ENCODE peak calls at places on chromosomes 4 and X, in seven cellular contexts. Z, R, U, P, S, E and L are unnamed samples.

GRCh38 chr4:143397887-143398286 is 61.2 kb downstream of the GAB1 start:
- DNase-seq in Z (no peak), R (no peak), U (peak), P (no peak), S (no peak), E (no peak), L (no peak)

GRCh38 chr4:6779667-6780565 is 2.6 kb upstream of the KIAA0232 start:
- DNase-seq in Z (peak), R (no peak), U (peak), P (no peak), S (no peak), E (no peak), L (no peak)

GRCh38 chr4:42066402-42066801 is 76.1 kb downstream of the SLC30A9 start:
- DNase-seq in Z (no peak), R (no peak), U (no peak), P (no peak), S (no peak), E (no peak), L (no peak)

GRCh38 chr4:40149960-40150385 is 46.9 kb upstream of the RHOH start:
- DNase-seq in Z (peak), R (no peak), U (peak), P (peak), S (peak), E (peak), L (peak)

GRCh38 chr4:34105311-34105710 is 2139.0 kb downstream of the ARAP2 start:
- DNase-seq in Z (no peak), R (no peak), U (no peak), P (no peak), S (no peak), E (no peak), L (no peak)

GRCh38 chr4:156475322-156475721 is 496.3 kb downstream of the PDGFC start:
- DNase-seq in Z (no peak), R (no peak), U (peak), P (no peak), S (no peak), E (no peak), L (no peak)

GRCh38 chr4:1031956-1032795 is 20.8 kb downstream of the FGFRL1 start:
- DNase-seq in Z (no peak), R (no peak), U (no peak), P (no peak), S (peak), E (no peak), L (no peak)

GRCh38 chr4:73726000-73726399 is 14.4 kb upstream of the CXCL8 start:
- DNase-seq in Z (no peak), R (no peak), U (peak), P (no peak), S (peak), E (no peak), L (no peak)

GRCh38 chr4:146347822-146348221 is 133.5 kb downstream of the REELD1 start:
- DNase-seq in Z (no peak), R (no peak), U (no peak), P (no peak), S (no peak), E (no peak), L (no peak)

GRCh38 chr4:76867880-76868655 is 29.9 kb downstream of the SOWAHB start:
- DNase-seq in Z (no peak), R (no peak), U (no peak), P (no peak), S (no peak), E (peak), L (no peak)

GRCh38 chr4:3257691-3258482 is 8.9 kb downstream of the MSANTD1 start:
- DNase-seq in Z (no peak), R (peak), U (peak), P (no peak), S (no peak), E (no peak), L (peak)

GRCh38 chrX:68931345-68931744 is 102.5 kb downstream of the EFNB1 start:
- DNase-seq in Z (no peak), R (no peak), U (no peak), P (no peak), S (no peak), E (no peak), L (no peak)

GRCh38 chrX:39642071-39642470 is 455.7 kb downstream of the BCOR start:
- DNase-seq in Z (peak), R (no peak), U (no peak), P (no peak), S (no peak), E (no peak), L (no peak)

GRCh38 chr4:180694875-180695274 is 1548.3 kb upstream of the TENM3 start:
- DNase-seq in Z (no peak), R (no peak), U (no peak), P (no peak), S (no peak), E (no peak), L (no peak)

GRCh38 chr4:23068756-23069155 is 376.0 kb downstream of the GBA3 start:
- DNase-seq in Z (no peak), R (no peak), U (no peak), P (no peak), S (no peak), E (no peak), L (no peak)

GRCh38 chrX:16836371-16836770 is 33.8 kb downstream of the RBBP7 start:
- DNase-seq in Z (peak), R (no peak), U (peak), P (no peak), S (peak), E (no peak), L (peak)

GRCh38 chrX:41145920-41146608 is 60.8 kb downstream of the USP9X start:
- DNase-seq in Z (no peak), R (no peak), U (peak), P (no peak), S (no peak), E (no peak), L (no peak)

GRCh38 chr4:2484993-2485392 is 16.1 kb downstream of the RNF4 start:
- DNase-seq in Z (no peak), R (no peak), U (no peak), P (peak), S (no peak), E (no peak), L (peak)

GRCh38 chrX:22134681-22135080 is 102.6 kb downstream of the PHEX start:
- DNase-seq in Z (no peak), R (no peak), U (peak), P (no peak), S (peak), E (peak), L (no peak)

GRCh38 chrX:129781134-129782014 is 1.6 kb downstream of the SASH3 start:
- DNase-seq in Z (no peak), R (no peak), U (no peak), P (peak), S (no peak), E (no peak), L (no peak)

GRCh38 chrX:77918568-77918967 is 8.1 kb downstream of the ATP7A start:
- DNase-seq in Z (no peak), R (no peak), U (peak), P (no peak), S (no peak), E (no peak), L (peak)

GRCh38 chrX:22351966-22352365 is 79.3 kb downstream of the CBLL2 start:
- DNase-seq in Z (no peak), R (no peak), U (no peak), P (no peak), S (no peak), E (no peak), L (no peak)

GRCh38 chr4:6568689-6569332 is 6.2 kb upstream of the MAN2B2 start:
- DNase-seq in Z (no peak), R (no peak), U (peak), P (no peak), S (no peak), E (no peak), L (no peak)

GRCh38 chr4:82124365-82124764 is 249.4 kb downstream of the HNRNPD start:
- DNase-seq in Z (no peak), R (no peak), U (no peak), P (no peak), S (no peak), E (peak), L (no peak)

GRCh38 chr4:59517007-59517406 is 1683.1 kb upstream of the ADGRL3 start:
- DNase-seq in Z (no peak), R (no peak), U (no peak), P (no peak), S (no peak), E (no peak), L (no peak)

GRCh38 chr4:54687887-54688841 is 30.4 kb downstream of the KIT start:
- DNase-seq in Z (no peak), R (no peak), U (peak), P (no peak), S (no peak), E (no peak), L (no peak)

GRCh38 chr4:159757471-159757870 is 654.6 kb downstream of the RAPGEF2 start:
- DNase-seq in Z (no peak), R (no peak), U (no peak), P (no peak), S (no peak), E (no peak), L (no peak)

GRCh38 chr4:86910369-86910768 is 18.1 kb upstream of the C4orf36 start:
- DNase-seq in Z (no peak), R (no peak), U (no peak), P (no peak), S (no peak), E (no peak), L (no peak)
- TF ChIP-seq CTCF in Z (no peak), R (no peak), U (no peak), P (no peak), S (no peak), E (no peak), L (no peak)

GRCh38 chr4:185128272-185129119 is 14.6 kb upstream of the SLC25A4 start:
- DNase-seq in Z (peak), R (no peak), U (no peak), P (no peak), S (peak), E (no peak), L (peak)
- TF ChIP-seq CTCF in Z (peak), R (no peak), U (no peak), P (no peak), S (no peak), E (no peak), L (peak)

DNA sequence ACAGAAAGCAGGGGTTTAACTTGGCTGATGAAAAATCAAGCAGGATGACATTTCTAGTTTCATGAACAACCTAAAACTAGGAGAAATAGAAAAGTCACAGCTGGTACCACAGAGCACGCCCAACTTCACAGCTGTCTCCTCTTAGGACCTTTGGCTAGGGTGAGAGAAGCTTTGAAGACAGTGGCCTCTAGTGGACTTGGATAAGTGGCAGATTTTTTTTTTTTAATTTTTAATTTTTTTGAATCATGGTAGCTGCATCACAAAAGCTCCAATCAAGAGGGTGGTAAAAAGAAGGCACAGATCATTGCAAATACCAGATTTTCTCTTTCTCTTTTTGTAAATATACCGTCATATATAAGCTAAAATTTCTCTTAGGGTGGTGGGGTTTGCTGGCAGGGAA is 20.2 kb upstream of the MAP3K15 start:
- DNase-seq in Z (peak), R (no peak), U (peak), P (no peak), S (peak), E (no peak), L (peak)
- TF ChIP-seq CTCF in Z (peak), R (no peak), U (peak), P (no peak), S (peak), E (peak), L (peak)

DNA sequence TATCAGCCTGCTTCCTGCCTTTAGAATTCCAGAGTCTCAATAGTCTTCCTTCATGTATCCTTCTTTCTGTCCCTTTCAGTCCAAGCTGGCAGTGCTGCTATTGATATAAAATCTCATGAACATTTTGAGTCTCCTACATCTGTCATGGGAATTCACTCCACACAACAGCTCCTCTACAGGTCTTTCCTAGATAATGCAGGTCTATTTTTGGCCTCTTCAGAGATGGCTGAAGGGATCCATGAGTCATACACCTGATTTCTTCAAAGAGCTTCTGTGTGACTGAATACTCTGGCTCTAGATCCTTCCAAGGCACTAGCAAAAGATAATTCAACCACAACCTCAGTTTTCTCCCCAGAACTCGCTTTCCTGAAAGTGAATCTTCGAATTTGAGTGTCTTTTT is 115.4 kb downstream of the STPG2 start:
- DNase-seq in Z (peak), R (no peak), U (no peak), P (no peak), S (peak), E (no peak), L (no peak)
- TF ChIP-seq CTCF in Z (no peak), R (no peak), U (no peak), P (no peak), S (no peak), E (no peak), L (no peak)

GRCh38 chr4:155207534-155208257 is 740 bp upstream of the NPY2R start:
- DNase-seq in Z (peak), R (no peak), U (no peak), P (no peak), S (peak), E (no peak), L (no peak)
- TF ChIP-seq CTCF in Z (peak), R (no peak), U (no peak), P (no peak), S (peak), E (no peak), L (no peak)

DNA sequence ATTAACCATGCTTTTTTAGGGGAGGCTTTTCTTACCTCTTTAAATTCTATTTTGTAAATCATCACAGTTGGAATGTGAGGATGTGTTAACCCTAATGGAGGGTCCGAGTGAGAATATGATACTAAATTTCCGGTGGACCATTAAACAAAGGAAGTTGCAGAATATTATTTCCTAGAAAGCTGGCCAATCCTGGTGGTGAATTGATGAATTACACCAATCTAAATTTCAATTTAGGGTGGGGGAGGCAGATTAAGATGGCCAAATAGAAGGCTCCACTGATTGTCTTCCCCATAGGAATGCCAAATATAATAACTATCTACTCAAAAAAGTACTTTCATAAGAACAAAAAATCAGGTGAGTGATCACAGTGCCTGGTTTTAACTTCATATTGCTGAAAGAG is 1045.6 kb downstream of the GLUD2 start:
- DNase-seq in Z (no peak), R (no peak), U (no peak), P (no peak), S (no peak), E (no peak), L (no peak)
- TF ChIP-seq CTCF in Z (no peak), R (no peak), U (no peak), P (no peak), S (no peak), E (no peak), L (no peak)